ENCODE peak calls at places on chromosome 5, in five cellular contexts. U, X, T, A and E are unnamed samples. For H3K4me1, the result is how much of the 10 kb centered on the place peaks cover.

GRCh38 chr5:21774791-21775190 is 1078.4 kb downstream of the CDH12 start:
- DNase-seq in T (no peak), U (no peak), X (no peak), A (no peak), E (no peak)

GRCh38 chr5:33072296-33072695 is 361.2 kb downstream of the NPR3 start:
- DNase-seq in A (no peak), T (no peak), X (no peak), U (no peak), E (no peak)

GRCh38 chr5:165894916-165895315 is 2389.5 kb downstream of the MAT2B start:
- DNase-seq in T (no peak), A (no peak), U (no peak), X (no peak), E (no peak)

GRCh38 chr5:135978212-135978631 is 23.4 kb upstream of the LECT2 start:
- DNase-seq in T (no peak), A (no peak), U (no peak), X (no peak), E (no peak)

GRCh38 chr5:78887384-78888118 is 97.6 kb downstream of the ARSB start:
- DNase-seq in A (no peak), X (no peak), U (no peak), T (no peak), E (no peak)

GRCh38 chr5:112642885-112643284 is 94.8 kb upstream of the APC start:
- DNase-seq in T (no peak), U (no peak), A (no peak), X (no peak), E (no peak)

GRCh38 chr5:179368016-179368805 is 22.9 kb upstream of the ADAMTS2 start:
- DNase-seq in T (no peak), X (no peak), U (no peak), A (no peak), E (no peak)

GRCh38 chr5:81161012-81161601 is 72.0 kb upstream of the CKMT2 start:
- DNase-seq in T (no peak), U (no peak), A (no peak), X (no peak), E (no peak)

GRCh38 chr5:32419791-32420190 is 24.7 kb downstream of the ZFR start:
- DNase-seq in A (peak), U (no peak), X (no peak), T (no peak), E (no peak)

GRCh38 chr5:59357421-59357977 is 536.0 kb downstream of the PDE4D start:
- DNase-seq in X (peak), T (no peak), A (peak), U (no peak), E (no peak)

GRCh38 chr5:137836997-137837396 is 30.7 kb upstream of the MYOT start:
- DNase-seq in T (no peak), A (no peak), X (no peak), U (no peak), E (no peak)

GRCh38 chr5:110321117-110321516 is 405.4 kb downstream of the TMEM232 start:
- DNase-seq in X (no peak), U (no peak), T (no peak), A (no peak), E (no peak)

GRCh38 chr5:125348936-125349335 is 602.5 kb upstream of the ZNF608 start:
- DNase-seq in T (no peak), U (no peak), X (no peak), A (no peak), E (no peak)

GRCh38 chr5:60287174-60287771 is 393.7 kb upstream of the PDE4D start:
- DNase-seq in A (peak), U (peak), X (peak), T (peak), E (peak)

GRCh38 chr5:140131967-140132409 is 6.3 kb downstream of the IGIP start:
- DNase-seq in A (peak), U (no peak), X (no peak), T (no peak), E (no peak)

GRCh38 chr5:144086295-144086694 is 84.2 kb downstream of the YIPF5 start:
- DNase-seq in X (no peak), A (no peak), U (no peak), T (no peak), E (no peak)

GRCh38 chr5:142000709-142001484 is 11.9 kb downstream of the GNPDA1 start:
- DNase-seq in X (peak), A (no peak), T (no peak), U (no peak), E (no peak)

GRCh38 chr5:172264814-172265213 is 18.8 kb downstream of the UBTD2 start:
- DNase-seq in A (no peak), U (no peak), T (no peak), X (no peak), E (no peak)

GRCh38 chr5:51559921-51560658 is 176.8 kb downstream of the ISL1 start:
- DNase-seq in U (no peak), A (no peak), T (no peak), X (no peak), E (no peak)

GRCh38 chr5:171806976-171807823 is 21.6 kb downstream of the SMIM23 start:
- DNase-seq in T (no peak), U (no peak), X (peak), A (no peak), E (no peak)

GRCh38 chr5:80686757-80687156 is 32.0 kb upstream of the DHFR start:
- DNase-seq in T (no peak), A (no peak), X (no peak), U (no peak), E (no peak)

GRCh38 chr5:16065810-16066209 is 113.8 kb downstream of the MARCHF11 start:
- DNase-seq in U (no peak), T (no peak), X (no peak), A (no peak), E (no peak)

GRCh38 chr5:141846031-141846430 is 32.2 kb downstream of the PCDH1 start:
- DNase-seq in U (no peak), X (peak), T (peak), A (no peak), E (no peak)

GRCh38 chr5:157574456-157575095 is 999 bp downstream of the ADAM19 start:
- DNase-seq in U (no peak), X (peak), T (no peak), A (peak), E (peak)
- H3K27ac ChIP-seq in U (peak), X (no peak), T (no peak), A (peak), E (peak)

DNA sequence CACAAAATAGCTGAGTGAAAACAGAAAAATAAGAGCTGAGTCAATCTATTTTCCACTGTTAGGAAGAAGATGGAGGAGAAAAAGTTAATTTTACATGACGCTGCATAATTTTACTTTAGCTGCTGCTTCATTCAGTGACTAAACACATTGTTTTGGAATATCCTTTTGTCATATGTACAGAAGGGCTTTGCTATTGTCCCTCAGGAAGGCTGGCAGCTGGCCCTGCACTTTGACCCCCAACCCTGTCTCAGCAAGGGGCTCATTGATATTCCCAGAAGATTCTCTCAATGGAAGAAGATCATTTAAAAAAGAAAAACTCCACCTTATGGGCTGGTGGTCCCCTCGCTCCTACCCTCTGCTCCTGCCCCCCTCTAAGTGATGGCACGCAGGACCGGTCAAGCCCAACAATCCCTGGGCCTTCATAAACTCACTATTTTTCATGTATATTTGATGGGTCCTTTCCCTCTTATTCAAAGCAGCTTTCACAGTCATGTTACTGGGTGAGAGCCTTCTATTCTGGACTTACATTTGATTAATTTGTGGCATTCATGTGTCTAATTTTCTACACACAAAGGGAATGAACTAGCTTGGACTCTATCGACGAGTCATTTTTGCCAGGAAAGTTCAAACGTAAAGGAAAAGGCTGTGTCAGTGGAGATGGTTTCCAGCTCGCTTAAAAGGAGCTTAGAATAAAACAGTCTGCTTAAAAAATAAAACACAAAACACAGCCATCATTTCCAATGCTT is 104.8 kb downstream of the EFNA5 start:
- DNase-seq in X (peak), U (no peak), T (no peak), A (no peak), E (no peak)
- H3K4me1 ChIP-seq in X (half or more), U (half or more), T (under half), A (under half), E (under half)

DNA sequence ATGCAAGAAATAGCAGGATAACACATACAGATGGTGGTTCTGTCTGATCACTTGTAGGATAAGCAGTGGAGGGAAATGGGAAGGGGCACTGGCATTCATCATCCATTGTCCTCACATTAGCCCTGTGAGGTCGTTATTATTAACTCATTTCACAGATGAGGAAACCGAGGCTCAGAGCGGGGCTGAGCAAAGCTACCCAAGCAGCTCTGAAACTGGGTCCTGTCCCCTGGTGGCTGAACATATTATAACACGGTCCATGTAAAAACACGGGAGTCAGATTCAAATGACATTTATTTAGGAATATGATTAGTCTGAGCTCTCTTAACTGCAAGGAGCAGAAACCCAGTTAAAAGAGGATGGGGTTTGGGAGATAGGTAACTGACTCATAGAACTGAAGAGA is 43.1 kb downstream of the HRH2 start:
- DNase-seq in U (peak), A (no peak), X (no peak), T (no peak), E (no peak)
- TF ChIP-seq CTCF in U (peak), A (peak), X (peak), T (peak), E (no peak)

GRCh38 chr5:150780180-150780692 is 1.7 kb downstream of the SMIM3 start:
- DNase-seq in U (no peak), T (no peak), A (peak), X (no peak), E (peak)
- H3K27ac ChIP-seq in U (no peak), T (peak), A (peak), X (no peak), E (peak)

GRCh38 chr5:76384705-76385104 is 18.4 kb upstream of the IQGAP2 start:
- DNase-seq in U (no peak), X (no peak), T (no peak), A (no peak), E (no peak)
- H3K4me1 ChIP-seq in U (under half), X (under half), T (under half), A (under half), E (under half)